ENCODE peak calls at places on chromosomes 2 and 18, in six cellular contexts. J is mesenchymal stem cell, R is neuronal stem cell, S is IMR-90, P is H1, I is trophoblast cell. D is an unnamed sample.

GRCh38 chr2:148596033-148596432 is 48.5 kb upstream of the EPC2 start:
- DNase-seq in R (no peak), I (no peak), P (no peak), S (no peak), J (no peak), D (no peak)

GRCh38 chr2:175431054-175431780 is 249.7 kb upstream of the ATP5MC3 start:
- DNase-seq in R (no peak), P (no peak), I (no peak), J (no peak), S (no peak), D (no peak)

GRCh38 chr18:12278765-12279682 is 24.9 kb downstream of the CIDEA start:
- DNase-seq in I (peak; percentile 96), J (peak; percentile 95), R (peak; percentile 61), S (peak; percentile 98), P (peak; percentile 78), D (peak; percentile 90)

GRCh38 chr2:113136828-113137775 is 9.7 kb downstream of the IL1RN start:
- DNase-seq in I (peak; percentile 30), P (peak; percentile 55), J (peak; percentile 47), R (peak; percentile 48), S (peak; percentile 42), D (no peak)

GRCh38 chr2:230405824-230406223 is 10.2 kb upstream of the SP100 start:
- DNase-seq in J (no peak), I (no peak), R (no peak), P (no peak), S (no peak), D (no peak)

GRCh38 chr18:49901862-49902340 is 88.6 kb upstream of the ACAA2 start:
- DNase-seq in R (no peak), I (no peak), P (no peak), J (no peak), S (no peak), D (no peak)

GRCh38 chr2:215760526-215760925 is 252.8 kb downstream of the MREG start:
- DNase-seq in S (no peak), J (no peak), P (no peak), I (no peak), R (no peak), D (no peak)

GRCh38 chr2:65383571-65384488 is 48.6 kb downstream of the SPRED2 start:
- DNase-seq in J (peak; percentile 55), I (no peak), R (no peak), S (peak; percentile 56), P (no peak), D (no peak)

GRCh38 chr2:48527211-48527880 is 2.6 kb upstream of the STON1 start:
- DNase-seq in I (no peak), R (no peak), J (peak; percentile 68), S (peak; percentile 58), P (no peak), D (no peak)

GRCh38 chr2:96530474-96531357 is 5.8 kb upstream of the ARID5A start:
- DNase-seq in I (no peak), J (peak; percentile 33), S (no peak), P (no peak), R (no peak), D (no peak)

GRCh38 chr18:70693196-70693595 is 404.4 kb downstream of the SOCS6 start:
- DNase-seq in R (peak; percentile 4), S (peak; percentile 52), I (no peak), P (no peak), J (no peak), D (no peak)

GRCh38 chr18:38972571-38972970 is 1407.0 kb upstream of the CELF4 start:
- DNase-seq in I (peak; percentile 52), S (no peak), R (no peak), J (peak; percentile 9), P (no peak), D (no peak)

GRCh38 chr2:237673130-237673921 is 45.9 kb downstream of the LRRFIP1 start:
- DNase-seq in S (peak; percentile 75), R (no peak), I (peak; percentile 65), J (peak; percentile 78), P (no peak), D (peak; percentile 65)

GRCh38 chr18:76572517-76573247 is 77.6 kb upstream of the ZNF516 start:
- DNase-seq in J (peak; percentile 17), R (no peak), I (no peak), S (no peak), P (peak; percentile 33), D (no peak)

GRCh38 chr2:630451-631320 is 46.5 kb downstream of the TMEM18 start:
- DNase-seq in R (no peak), J (no peak), I (no peak), S (no peak), P (no peak), D (no peak)

GRCh38 chr2:161824226-161824625 is 200.0 kb downstream of the SLC4A10 start:
- DNase-seq in R (no peak), I (no peak), S (no peak), P (no peak), J (no peak), D (no peak)

GRCh38 chr2:191303349-191304005 is 58.3 kb downstream of the MYO1B start:
- DNase-seq in I (no peak), R (no peak), P (no peak), J (peak; percentile 82), S (peak; percentile 22), D (no peak)

GRCh38 chr18:57833441-57834101 is 30.5 kb upstream of the ATP8B1 start:
- DNase-seq in S (peak; percentile 57), I (peak; percentile 31), P (no peak), R (no peak), J (peak; percentile 28), D (no peak)

GRCh38 chr18:25279133-25279532 is 72.8 kb downstream of the ZNF521 start:
- DNase-seq in S (peak; percentile 87), I (no peak), J (peak; percentile 67), P (no peak), R (no peak), D (no peak)

GRCh38 chr2:15539999-15540398 is 21.1 kb downstream of the NBAS start:
- DNase-seq in P (no peak), J (no peak), S (no peak), I (no peak), R (no peak), D (no peak)

GRCh38 chr2:217038001-217038400 is 178.1 kb upstream of the TNP1 start:
- DNase-seq in J (no peak), I (no peak), S (no peak), P (no peak), R (no peak), D (no peak)

GRCh38 chr2:63444565-63445288 is 143.6 kb downstream of the WDPCP start:
- DNase-seq in S (no peak), I (no peak), P (no peak), J (no peak), R (no peak), D (no peak)

GRCh38 chr2:102798181-102798580 is 36.4 kb downstream of the TMEM182 start:
- DNase-seq in R (no peak), P (no peak), S (no peak), J (no peak), I (peak; percentile 13), D (no peak)

GRCh38 chr2:98769784-98770183 is 38.9 kb upstream of the MGAT4A start:
- DNase-seq in S (no peak), J (no peak), P (no peak), I (peak; percentile 80), R (no peak), D (no peak)

GRCh38 chr2:61889212-61889956 is 928 bp upstream of the CCT4 start:
- DNase-seq in R (no peak), S (no peak), I (peak; percentile 72), P (no peak), J (no peak), D (no peak)

GRCh38 chr18:14086459-14087231 is 45.6 kb downstream of the ZNF519 start:
- DNase-seq in J (peak; percentile 23), R (peak; percentile 57), S (peak; percentile 37), P (peak; percentile 60), I (peak; percentile 3), D (peak; percentile 61)

GRCh38 chr18:71212222-71212621 is 923.4 kb downstream of the SOCS6 start:
- DNase-seq in R (no peak), I (no peak), P (no peak), J (no peak), S (no peak), D (peak; percentile 49)

GRCh38 chr18:48782381-48782841 is 168.4 kb downstream of the SMAD7 start:
- DNase-seq in I (no peak), J (peak; percentile 14), S (no peak), R (no peak), P (no peak), D (no peak)

GRCh38 chr2:72144746-72145657 is 2.7 kb downstream of the CYP26B1 start:
- DNase-seq in J (peak; percentile 30), S (no peak), I (peak; percentile 21), P (peak; percentile 92), R (peak; percentile 44), D (peak; percentile 89)

GRCh38 chr18:67980241-67980640 is 463.7 kb upstream of the DSEL start:
- DNase-seq in J (no peak), I (no peak), S (no peak), P (no peak), R (no peak), D (no peak)
- H4K91ac ChIP-seq in J (no peak overlapping the region), I (no peak overlapping the region), S (no peak overlapping the region), P (no peak overlapping the region), R (no peak overlapping the region), D (no peak overlapping the region)

DNA sequence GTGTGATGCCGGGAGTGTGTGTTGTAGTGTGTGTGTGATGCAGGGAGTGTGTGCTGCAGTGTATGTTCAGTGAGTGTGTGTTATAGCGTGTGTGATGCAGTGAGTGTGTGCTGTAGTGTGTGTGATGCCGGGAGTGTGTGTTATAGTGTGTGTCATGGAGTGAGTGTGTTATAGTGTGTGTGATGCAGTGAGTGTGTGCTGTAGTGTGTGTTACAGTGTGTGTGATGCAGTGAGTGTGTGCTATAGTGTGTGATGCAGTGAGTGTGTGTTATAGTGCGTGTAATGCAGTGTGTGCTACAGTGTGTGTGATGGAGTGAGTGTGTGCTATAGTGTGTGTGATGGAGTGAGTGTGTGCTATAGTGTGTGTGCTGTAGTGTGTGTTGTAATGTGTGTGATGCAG is 182.1 kb upstream of the SOX11 start:
- DNase-seq in S (no peak), R (no peak), J (no peak), P (no peak), I (no peak), D (no peak)
- H4K91ac ChIP-seq in S (no peak overlapping the region), R (no peak overlapping the region), J (peak overlapping the region; percentile 20), P (peak overlapping the region; percentile 69), I (no peak overlapping the region), D (no peak overlapping the region)

DNA sequence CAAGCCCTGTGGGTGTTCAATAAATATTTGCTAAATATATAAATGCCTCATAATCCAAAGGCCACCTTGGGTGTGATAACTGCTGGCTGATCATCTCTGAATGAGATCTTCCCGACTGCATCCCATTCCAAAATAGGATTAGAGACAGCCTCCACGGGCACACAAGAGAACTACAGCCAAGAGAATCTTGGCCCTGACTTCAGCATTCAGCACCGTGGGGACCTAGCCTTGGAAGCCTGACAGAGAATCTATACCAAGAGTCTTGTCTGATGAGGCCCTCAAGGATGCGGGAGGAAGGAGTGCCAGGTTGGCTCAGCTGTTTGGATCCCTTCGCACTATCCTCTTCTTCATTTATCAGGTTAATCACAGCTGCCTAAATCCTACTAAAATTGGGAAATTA is 85.8 kb downstream of the RBM43 start:
- DNase-seq in J (no peak), P (no peak), I (no peak), S (no peak), R (no peak), D (no peak)
- H4K91ac ChIP-seq in J (no peak overlapping the region), P (no peak overlapping the region), I (no peak overlapping the region), S (no peak overlapping the region), R (no peak overlapping the region), D (no peak overlapping the region)

GRCh38 chr2:28620371-28620793 is 124.5 kb downstream of the PLB1 start:
- DNase-seq in J (no peak), I (no peak), S (no peak), P (no peak), R (no peak), D (no peak)
- H4K91ac ChIP-seq in J (peak overlapping the region; percentile 73), I (peak overlapping the region; percentile 88), S (no peak overlapping the region), P (no peak overlapping the region), R (no peak overlapping the region), D (no peak overlapping the region)

GRCh38 chr2:187826023-187826422 is 271.8 kb upstream of the TFPI start:
- DNase-seq in S (no peak), R (no peak), P (no peak), J (no peak), I (no peak), D (no peak)
- H4K91ac ChIP-seq in S (no peak overlapping the region), R (no peak overlapping the region), P (no peak overlapping the region), J (no peak overlapping the region), I (no peak overlapping the region), D (no peak overlapping the region)

D was measured in H9.